ENCODE peak calls at places on chromosome 5, in five cellular contexts. E is cardiac muscle cell; G is globus pallidus; A is adipocyte; J is activated naive CD4-positive, alpha-beta T cell treated with anti-CD3 and anti-CD28 coated beads for 36 hours. R is an unnamed sample.

GRCh38 chr5:58453326-58453725 is 6.6 kb downstream of the PLK2 start:
- DNase-seq in A (no peak), E (no peak), J (no peak), G (no peak), R (no peak)

GRCh38 chr5:135458921-135459331 is 6.8 kb upstream of the TIFAB start:
- DNase-seq in E (no peak), A (peak; percentile 61), J (no peak), G (no peak), R (no peak)

GRCh38 chr5:110790673-110791072 is 51.9 kb downstream of the SLC25A46 start:
- DNase-seq in A (peak; percentile 78), G (no peak), E (no peak), J (no peak), R (no peak)

GRCh38 chr5:76193635-76194034 is 110.5 kb downstream of the SV2C start:
- DNase-seq in A (no peak), J (no peak), G (no peak), E (no peak), R (no peak)

GRCh38 chr5:116045821-116046220 is 13.5 kb downstream of the ARL14EPL start:
- DNase-seq in G (no peak), J (no peak), E (no peak), A (no peak), R (no peak)

GRCh38 chr5:157342822-157343402 is 77.0 kb downstream of the CYFIP2 start:
- DNase-seq in J (peak; percentile 51), E (peak; percentile 30), A (peak; percentile 51), G (no peak), R (peak; percentile 59)

GRCh38 chr5:1378866-1379659 is 34.2 kb upstream of the CLPTM1L start:
- DNase-seq in A (no peak), G (no peak), J (no peak), E (no peak), R (no peak)

GRCh38 chr5:169302491-169303118 is 1.7 kb upstream of the SLIT3 start:
- DNase-seq in G (peak; percentile 69), J (peak; percentile 79), A (peak; percentile 96), E (peak; percentile 85), R (peak; percentile 79)

GRCh38 chr5:122313001-122313402 is 965 bp downstream of the SNCAIP start:
- DNase-seq in G (peak; percentile 15), A (peak; percentile 74), E (no peak), J (no peak), R (no peak)

GRCh38 chr5:130476325-130476724 is 572.1 kb downstream of the CHSY3 start:
- DNase-seq in G (no peak), A (no peak), E (no peak), J (no peak), R (no peak)

GRCh38 chr5:61162010-61162831 is at the start of gene SMIM15:
- DNase-seq in E (peak; percentile 96), J (peak; percentile 90), A (peak; percentile 95), G (peak; percentile 81), R (peak; percentile 91)

GRCh38 chr5:158852622-158853021 is 247.1 kb downstream of the EBF1 start:
- DNase-seq in J (peak; percentile 9), G (no peak), E (no peak), A (no peak), R (no peak)

GRCh38 chr5:109907189-109907588 is 217.5 kb downstream of the MAN2A1 start:
- DNase-seq in A (no peak), E (no peak), J (no peak), G (no peak), R (no peak)

GRCh38 chr5:148840531-148840930 is 14.1 kb downstream of the ADRB2 start:
- DNase-seq in J (no peak), G (no peak), E (no peak), A (peak; percentile 40), R (no peak)

GRCh38 chr5:149455889-149456409 is 76.9 kb upstream of the IL17B start:
- DNase-seq in J (no peak), E (no peak), G (no peak), A (peak; percentile 68), R (no peak)

GRCh38 chr5:68270576-68270975 is 55.0 kb downstream of the PIK3R1 start:
- DNase-seq in A (no peak), E (no peak), J (no peak), G (no peak), R (no peak)

GRCh38 chr5:32312194-32312681 is 501 bp downstream of the MTMR12 start:
- DNase-seq in E (peak; percentile 77), G (peak; percentile 42), J (peak; percentile 56), A (peak; percentile 84), R (peak; percentile 67)

GRCh38 chr5:124043456-124043855 is 531.5 kb downstream of the CSNK1G3 start:
- DNase-seq in E (no peak), G (no peak), A (no peak), J (no peak), R (no peak)

GRCh38 chr5:75668988-75669760 is 48.1 kb downstream of the POC5 start:
- DNase-seq in J (peak; percentile 82), G (no peak), E (no peak), A (no peak), R (peak; percentile 81)

GRCh38 chr5:375336-375920 is 53.9 kb downstream of the AHRR start:
- DNase-seq in G (no peak), J (peak; percentile 5), E (no peak), A (no peak), R (peak; percentile 6)